ENCODE peak calls at places on chromosome 10, in six cellular contexts. Y, U, B, N, P and W are unnamed samples.

GRCh38 chr10:13634207-13634606 is 47.4 kb downstream of the PRPF18 start:
- DNase-seq in B (no peak), N (no peak), P (no peak), Y (no peak), U (no peak), W (no peak)

GRCh38 chr10:32972454-32972853 is 14.4 kb upstream of the ITGB1 start:
- DNase-seq in B (peak), N (no peak), U (no peak), Y (no peak), P (no peak), W (no peak)

GRCh38 chr10:56646301-56646700 is 285.2 kb upstream of the ZWINT start:
- DNase-seq in U (no peak), B (no peak), Y (no peak), P (no peak), N (no peak), W (no peak)

GRCh38 chr10:118792501-118792900 is 37.7 kb upstream of the CACUL1 start:
- DNase-seq in Y (no peak), P (no peak), U (peak), N (no peak), B (no peak), W (peak)

GRCh38 chr10:70801854-70802253 is 13.9 kb upstream of the SGPL1 start:
- DNase-seq in P (no peak), Y (no peak), N (no peak), U (no peak), B (no peak), W (no peak)

GRCh38 chr10:110827872-110828271 is 43.9 kb upstream of the PDCD4 start:
- DNase-seq in P (no peak), Y (peak), B (no peak), U (peak), N (no peak), W (no peak)

GRCh38 chr10:87559392-87559791 is 54.7 kb downstream of the MINPP1 start:
- DNase-seq in Y (no peak), N (no peak), U (no peak), P (no peak), B (no peak), W (no peak)

GRCh38 chr10:122263971-122264370 is 7.1 kb upstream of the BTBD16 start:
- DNase-seq in P (no peak), Y (peak), B (no peak), N (no peak), U (no peak), W (no peak)

GRCh38 chr10:44973323-44974081 is 5.1 kb downstream of the DEPP1 start:
- DNase-seq in N (no peak), B (peak), P (no peak), Y (peak), U (no peak), W (no peak)

GRCh38 chr10:5411941-5412276 is 448 bp upstream of the NET1 start:
- DNase-seq in B (peak), N (no peak), U (no peak), Y (no peak), P (no peak), W (no peak)

GRCh38 chr10:99487125-99487524 is 45.6 kb upstream of the NKX2-3 start:
- DNase-seq in U (no peak), Y (no peak), N (no peak), P (no peak), B (no peak), W (no peak)

GRCh38 chr10:99484626-99485581 is 47.8 kb upstream of the NKX2-3 start:
- DNase-seq in Y (no peak), B (no peak), P (no peak), U (no peak), N (no peak), W (no peak)
- TF ChIP-seq CTCF in Y (peak), B (no peak), P (peak), U (no peak), N (no peak), W (no peak)

GRCh38 chr10:132398566-132398991 is 1.6 kb downstream of the PWWP2B start:
- DNase-seq in U (peak), B (no peak), N (no peak), P (no peak), Y (peak), W (no peak)
- H3K4me3 ChIP-seq in U (no peak), B (no peak), N (no peak), P (no peak), Y (peak), W (peak)

GRCh38 chr10:12400266-12400931 is 51.1 kb downstream of the CAMK1D start:
- DNase-seq in N (no peak), P (no peak), Y (no peak), B (no peak), U (no peak), W (no peak)
- TF ChIP-seq CTCF in N (no peak), P (no peak), Y (no peak), B (no peak), U (no peak), W (no peak)

DNA sequence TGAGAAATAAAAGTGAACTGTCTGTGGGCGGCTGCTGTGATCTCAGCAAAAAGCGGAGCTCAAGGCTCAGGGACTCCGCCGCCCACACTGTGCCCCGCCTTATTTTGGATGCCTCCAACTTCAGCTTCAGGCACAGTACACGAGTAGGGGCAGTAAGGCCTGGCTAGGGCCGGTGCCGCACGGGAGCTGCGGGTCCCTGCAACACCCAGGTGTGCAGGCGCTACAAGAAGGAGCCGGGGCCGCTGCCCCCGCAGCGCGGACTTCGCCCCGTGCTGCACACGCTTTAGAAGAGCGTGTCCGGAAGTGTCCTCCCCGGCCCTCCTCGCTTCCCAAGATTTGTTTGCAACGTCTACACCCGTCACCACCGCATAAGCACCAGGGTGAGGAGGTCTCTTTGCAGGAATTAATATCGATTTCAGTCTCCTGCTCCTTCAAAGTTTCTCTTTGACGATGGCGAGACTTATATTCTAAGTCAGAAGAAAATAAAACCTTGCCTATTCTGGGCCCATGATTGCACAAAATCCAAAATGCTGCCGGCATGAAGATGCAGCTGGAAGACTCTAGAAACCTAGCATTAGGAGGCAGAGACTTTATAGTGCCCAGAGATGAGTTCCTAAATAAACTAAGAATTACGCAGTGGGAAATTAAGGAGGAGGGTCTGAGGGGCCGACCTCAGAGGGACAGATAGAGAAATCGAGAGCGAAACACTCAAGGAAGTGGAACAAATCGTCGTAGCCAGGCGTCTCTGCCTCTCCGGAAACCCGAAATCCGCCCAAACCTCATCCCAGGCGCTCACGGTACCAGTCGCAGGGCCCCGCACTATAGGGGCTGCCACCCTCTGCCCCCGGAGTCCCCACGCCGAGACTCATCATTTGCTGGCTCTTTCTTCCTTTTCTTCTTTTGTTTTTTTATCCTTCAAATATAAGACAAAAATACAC is 6.4 kb downstream of the VAX1 start:
- DNase-seq in U (no peak), Y (no peak), B (no peak), P (no peak), N (no peak), W (no peak)
- H3K4me3 ChIP-seq in U (peak), Y (no peak), B (no peak), P (no peak), N (no peak), W (peak)

GRCh38 chr10:15169555-15170407 is 1.3 kb upstream of the NMT2 start:
- DNase-seq in P (peak), N (no peak), B (peak), Y (peak), U (no peak), W (no peak)

GRCh38 chr10:15168781-15169554 is 475 bp upstream of the NMT2 start:
- DNase-seq in N (peak), B (peak), U (peak), P (peak), Y (peak), W (peak)

GRCh38 chr10:15166325-15166724 is 2.2 kb downstream of the NMT2 start:
- DNase-seq in P (no peak), N (no peak), Y (no peak), U (no peak), B (no peak), W (no peak)

GRCh38 chr10:15167411-15168295 is 840 bp downstream of the NMT2 start:
- DNase-seq in Y (peak), B (peak), P (peak), U (peak), N (no peak), W (peak)

GRCh38 chr10:15168296-15168780 is at the start of gene NMT2:
- DNase-seq in U (peak), P (no peak), N (peak), B (no peak), Y (no peak), W (peak)
- TF ChIP-seq CTCF in U (peak), P (peak), N (peak), B (peak), Y (peak), W (no peak)

DNA sequence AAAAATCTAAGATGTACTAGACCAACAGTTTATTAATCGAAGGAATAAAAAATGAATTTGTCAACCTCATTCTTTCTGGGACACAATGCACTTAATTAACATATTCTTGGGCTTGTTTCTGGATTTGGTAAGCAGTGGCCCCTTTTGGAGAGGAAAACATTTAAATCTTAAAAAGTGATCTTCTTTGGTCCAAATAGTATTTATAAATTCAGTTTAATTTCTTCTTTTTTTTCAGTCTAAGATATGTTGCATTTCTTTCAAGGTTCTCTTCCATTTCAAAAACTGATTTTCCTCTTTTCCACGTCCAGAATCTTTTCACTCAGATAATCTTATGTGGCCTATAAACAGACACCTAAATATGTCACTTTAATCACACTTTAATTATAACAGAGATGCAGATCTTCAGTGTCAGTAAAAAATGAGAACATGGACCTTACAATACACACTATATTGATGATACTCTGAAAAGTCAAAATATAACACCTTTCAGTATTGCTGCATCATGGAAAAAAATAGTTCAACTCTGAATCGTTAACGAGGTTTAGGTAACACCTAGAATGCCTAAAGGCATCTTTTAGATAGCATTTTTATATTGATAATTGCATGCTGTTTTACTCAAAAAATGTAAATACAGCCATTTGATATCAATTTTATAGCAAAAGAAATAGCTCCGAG is 3.9 kb upstream of the SKIDA1 start:
- DNase-seq in B (no peak), P (no peak), U (no peak), N (no peak), Y (no peak), W (no peak)
- H3K4me3 ChIP-seq in B (no peak), P (no peak), U (no peak), N (no peak), Y (no peak), W (no peak)

GRCh38 chr10:43197834-43198681 is 59.8 kb downstream of the CSGALNACT2 start:
- DNase-seq in P (peak), N (no peak), B (peak), Y (peak), U (no peak), W (no peak)
- TF ChIP-seq CTCF in P (peak), N (peak), B (peak), Y (no peak), U (peak), W (no peak)

DNA sequence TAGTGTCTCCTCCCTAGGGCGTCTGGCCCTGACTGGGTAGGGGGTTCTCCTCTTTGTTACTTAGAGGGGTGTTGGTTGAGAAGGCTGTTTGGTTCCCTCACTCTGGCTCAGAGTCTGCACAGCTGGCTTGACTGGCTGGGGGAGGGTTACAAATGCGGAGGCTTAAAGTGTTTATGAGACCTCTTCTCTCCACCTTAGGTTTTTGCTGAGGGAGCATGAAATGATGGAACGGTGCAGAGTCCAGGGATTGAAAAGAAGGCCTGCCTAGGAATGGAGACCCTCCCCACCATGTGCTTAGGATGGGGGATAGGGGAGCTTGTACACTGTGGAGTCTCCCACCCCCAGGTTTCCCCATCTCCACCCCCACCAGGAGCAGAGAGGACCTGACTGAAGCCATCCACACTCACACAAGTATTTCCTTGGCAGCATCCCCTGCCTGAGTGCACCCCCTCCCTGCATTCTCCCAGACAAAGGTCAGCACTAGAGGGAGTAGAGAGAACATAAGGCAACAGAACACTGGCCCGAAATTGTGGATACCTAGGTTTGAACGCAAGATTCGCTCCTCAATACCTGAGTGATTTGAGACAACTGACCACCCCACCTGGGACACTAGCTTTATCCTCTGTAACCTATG is 1.7 kb upstream of the LDB1 start:
- DNase-seq in P (no peak), N (no peak), B (no peak), U (peak), Y (peak), W (no peak)
- H3K4me3 ChIP-seq in P (no peak), N (no peak), B (no peak), U (no peak), Y (peak), W (peak)

GRCh38 chr10:30366351-30366750 is 17.3 kb upstream of the MTPAP start:
- DNase-seq in P (no peak), N (no peak), Y (peak), U (no peak), B (no peak), W (no peak)

GRCh38 chr10:30364391-30365268 is 15.6 kb upstream of the MTPAP start:
- DNase-seq in B (no peak), Y (no peak), U (no peak), P (no peak), N (no peak), W (no peak)

GRCh38 chr10:30366829-30367228 is 17.8 kb upstream of the MTPAP start:
- DNase-seq in B (no peak), Y (no peak), N (no peak), P (no peak), U (no peak), W (no peak)

GRCh38 chr10:30365883-30366282 is 16.8 kb upstream of the MTPAP start:
- DNase-seq in B (no peak), P (no peak), Y (peak), U (no peak), N (no peak), W (no peak)

DNA sequence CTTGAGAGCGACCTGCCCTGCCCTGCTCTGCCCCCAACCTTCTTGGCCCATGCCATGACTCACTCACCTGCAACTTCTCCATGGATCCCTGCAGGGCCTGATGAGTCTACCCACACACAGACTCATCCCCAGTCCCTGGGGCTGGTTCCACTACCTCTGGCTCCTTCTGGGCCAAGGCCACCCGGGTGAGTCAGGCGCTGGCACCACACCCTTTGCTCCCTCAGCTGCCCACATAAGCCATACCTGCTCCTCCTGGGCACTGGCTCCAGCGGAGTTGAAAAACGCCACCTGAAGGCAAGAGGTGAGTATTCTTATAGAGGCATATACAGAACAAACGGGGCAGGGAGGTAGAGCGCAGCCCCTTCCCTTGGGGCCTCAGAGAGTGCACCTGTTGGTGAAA is 16.2 kb upstream of the MTPAP start:
- DNase-seq in N (no peak), Y (peak), P (no peak), U (no peak), B (no peak), W (no peak)
- TF ChIP-seq CTCF in N (no peak), Y (no peak), P (no peak), U (no peak), B (no peak), W (no peak)